ENCODE peak calls at places on chromosomes 4 and X, in five cellular contexts. B is HCT116; E is esophagus squamous epithelium; H is CD8-positive, alpha-beta memory T cell; T is IMR-90. I is an unnamed sample.
A peak's percentile ranks its signal among the peaks of the same experiment; 100 is the strongest.

GRCh38 chrX:14050704-14051103 is 21.0 kb upstream of the GEMIN8 start:
- DNase-seq in B (no peak), E (no peak), H (no peak), T (peak; percentile 10), I (no peak)

GRCh38 chrX:38175140-38175539 is 45.5 kb downstream of the SRPX start:
- DNase-seq in B (peak; percentile 24), E (no peak), H (no peak), T (peak; percentile 28), I (peak; percentile 24)

GRCh38 chr4:18202510-18202909 is 181.0 kb upstream of the LCORL start:
- DNase-seq in B (no peak), E (no peak), H (no peak), T (no peak), I (no peak)

GRCh38 chrX:42696551-42697129 is 81.3 kb downstream of the PPP1R2C start:
- DNase-seq in B (no peak), E (no peak), H (no peak), T (no peak), I (no peak)

GRCh38 chr4:124590480-124590879 is 122.1 kb downstream of the ANKRD50 start:
- DNase-seq in B (no peak), E (no peak), H (no peak), T (no peak), I (no peak)

GRCh38 chr4:55753856-55754255 is 65.7 kb upstream of the EXOC1L start:
- DNase-seq in B (no peak), E (no peak), H (no peak), T (no peak), I (no peak)

GRCh38 chr4:88761342-88761741 is 63.7 kb upstream of the NAP1L5 start:
- DNase-seq in B (no peak), E (no peak), H (no peak), T (no peak), I (no peak)

GRCh38 chrX:47151428-47151827 is 6.4 kb downstream of the RBM10 start:
- DNase-seq in B (no peak), E (no peak), H (no peak), T (no peak), I (no peak)

GRCh38 chr4:125317526-125317880 is 2.7 kb downstream of the FAT4 start:
- DNase-seq in B (no peak), E (no peak), H (no peak), T (peak; percentile 54), I (no peak)

GRCh38 chr4:129087516-129087915 is 5.8 kb downstream of the SCLT1 start:
- DNase-seq in B (no peak), E (no peak), H (no peak), T (no peak), I (no peak)

GRCh38 chrX:79079477-79079876 is 65.0 kb upstream of the GPR174 start:
- DNase-seq in B (no peak), E (no peak), H (no peak), T (no peak), I (no peak)

GRCh38 chr4:158176776-158177175 is 4.0 kb upstream of the GASK1B start:
- DNase-seq in B (no peak), E (no peak), H (no peak), T (no peak), I (no peak)

GRCh38 chr4:76253511-76253910 is 2.0 kb downstream of the FAM47E start:
- DNase-seq in B (no peak), E (no peak), H (no peak), T (no peak), I (no peak)

GRCh38 chrX:69323786-69324720 is 158.8 kb upstream of the PJA1 start:
- DNase-seq in B (no peak), E (no peak), H (no peak), T (no peak), I (peak; percentile 92)

GRCh38 chrX:15269618-15270521 is at the start of gene ASB9:
- DNase-seq in B (peak; percentile 39), E (no peak), H (no peak), T (peak; percentile 34), I (peak; percentile 81)

GRCh38 chr4:176031927-176032326 is 33.7 kb upstream of the WDR17 start:
- DNase-seq in B (no peak), E (no peak), H (no peak), T (no peak), I (no peak)

GRCh38 chr4:35689866-35690265 is 554.4 kb downstream of the ARAP2 start:
- DNase-seq in B (no peak), E (no peak), H (no peak), T (no peak), I (no peak)

GRCh38 chr4:66357316-66357715 is 687.0 kb upstream of the EPHA5 start:
- DNase-seq in B (no peak), E (no peak), H (no peak), T (peak; percentile 12), I (peak; percentile 7)

GRCh38 chrX:45760187-45760742 is 559.6 kb upstream of the DIPK2B start:
- DNase-seq in B (no peak), E (no peak), H (no peak), T (no peak), I (no peak)

GRCh38 chrX:39398973-39399268 is 597.7 kb downstream of the MID1IP1 start:
- DNase-seq in B (no peak), E (no peak), H (no peak), T (no peak), I (peak; percentile 13)

GRCh38 chr4:182310316-182310715 is 67.1 kb downstream of the TENM3 start:
- DNase-seq in B (no peak), E (no peak), H (no peak), T (peak; percentile 75), I (no peak)

GRCh38 chr4:31370866-31371465 is 650.8 kb downstream of the PCDH7 start:
- DNase-seq in B (peak; percentile 66), E (no peak), H (no peak), T (peak; percentile 28), I (peak; percentile 86)

GRCh38 chr4:120685756-120686278 is 236.7 kb downstream of the PRDM5 start:
- DNase-seq in B (no peak), E (no peak), H (no peak), T (no peak), I (no peak)

GRCh38 chrX:93468075-93468474 is 205.3 kb downstream of the NAP1L3 start:
- DNase-seq in B (no peak), E (no peak), H (no peak), T (no peak), I (no peak)

GRCh38 chr4:26362745-26363439 is 42.1 kb downstream of the RBPJ start:
- DNase-seq in B (no peak), E (no peak), H (no peak), T (peak; percentile 56), I (no peak)

GRCh38 chr4:183254162-183254561 is 65.9 kb downstream of the CLDN22 start:
- DNase-seq in B (no peak), E (no peak), H (no peak), T (no peak), I (no peak)

GRCh38 chr4:26372525-26373172 is 51.8 kb downstream of the RBPJ start:
- DNase-seq in B (no peak), E (no peak), H (peak; percentile 69), T (peak; percentile 77), I (peak; percentile 74)

GRCh38 chr4:175998782-175999181 is 66.9 kb upstream of the WDR17 start:
- DNase-seq in B (peak; percentile 47), E (no peak), H (no peak), T (no peak), I (no peak)

GRCh38 chr4:106409901-106410889 is 41.6 kb upstream of the GIMD1 start:
- DNase-seq in B (no peak), E (no peak), H (no peak), T (no peak), I (no peak)

GRCh38 chr4:7721984-7722551 is 217.6 kb downstream of the AFAP1 start:
- DNase-seq in B (no peak), E (no peak), H (no peak), T (no peak), I (no peak)

GRCh38 chr4:75980576-75980975 is 10.2 kb downstream of the SDAD1 start:
- DNase-seq in B (no peak), E (no peak), H (no peak), T (no peak), I (no peak)

GRCh38 chrX:77731821-77732419 is 54.1 kb downstream of the ATRX start:
- DNase-seq in B (no peak), E (no peak), H (no peak), T (no peak), I (no peak)

GRCh38 chrX:129823115-129823514 is 20.6 kb downstream of the ZDHHC9 start:
- DNase-seq in B (no peak), E (no peak), H (peak; percentile 70), T (peak; percentile 15), I (peak; percentile 60)

GRCh38 chr4:1207603-1208265 is 35.4 kb upstream of the SPON2 start:
- DNase-seq in B (no peak), E (no peak), H (no peak), T (peak; percentile 87), I (peak; percentile 85)
- H3K4me1 ChIP-seq in B (no peaks in the 10 kb centered on the region), E (peaks cover 99% of the 10 kb centered on the region), H (peaks cover 31% of the 10 kb centered on the region), T (peaks cover 43% of the 10 kb centered on the region), I (peaks cover 32% of the 10 kb centered on the region)

DNA sequence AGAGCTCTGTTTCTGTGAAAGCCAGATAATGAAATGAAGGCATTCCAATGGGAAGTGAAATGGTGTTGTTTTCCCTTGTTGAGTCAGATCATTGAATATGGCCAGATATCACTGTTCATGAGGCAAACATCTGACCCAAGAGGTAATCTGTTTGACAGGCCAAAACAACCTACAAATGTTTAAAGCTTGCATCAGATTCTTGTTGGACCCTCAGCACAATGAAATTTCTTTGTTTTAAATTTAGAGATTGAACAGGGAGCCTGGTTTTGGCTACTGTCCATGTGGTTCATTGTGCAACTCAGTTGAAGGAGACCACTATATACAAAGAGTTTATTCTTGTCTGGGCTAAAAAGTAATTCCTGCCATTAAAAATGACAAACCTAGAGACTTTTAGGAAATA is 159.1 kb downstream of the AFF2 start:
- DNase-seq in B (no peak), E (no peak), H (no peak), T (no peak), I (no peak)
- H3K36me3 ChIP-seq in B (no peaks in the 10 kb centered on the region), E (no peaks in the 10 kb centered on the region), H (no peaks in the 10 kb centered on the region), T (no peaks in the 10 kb centered on the region), I (no peaks in the 10 kb centered on the region)

DNA sequence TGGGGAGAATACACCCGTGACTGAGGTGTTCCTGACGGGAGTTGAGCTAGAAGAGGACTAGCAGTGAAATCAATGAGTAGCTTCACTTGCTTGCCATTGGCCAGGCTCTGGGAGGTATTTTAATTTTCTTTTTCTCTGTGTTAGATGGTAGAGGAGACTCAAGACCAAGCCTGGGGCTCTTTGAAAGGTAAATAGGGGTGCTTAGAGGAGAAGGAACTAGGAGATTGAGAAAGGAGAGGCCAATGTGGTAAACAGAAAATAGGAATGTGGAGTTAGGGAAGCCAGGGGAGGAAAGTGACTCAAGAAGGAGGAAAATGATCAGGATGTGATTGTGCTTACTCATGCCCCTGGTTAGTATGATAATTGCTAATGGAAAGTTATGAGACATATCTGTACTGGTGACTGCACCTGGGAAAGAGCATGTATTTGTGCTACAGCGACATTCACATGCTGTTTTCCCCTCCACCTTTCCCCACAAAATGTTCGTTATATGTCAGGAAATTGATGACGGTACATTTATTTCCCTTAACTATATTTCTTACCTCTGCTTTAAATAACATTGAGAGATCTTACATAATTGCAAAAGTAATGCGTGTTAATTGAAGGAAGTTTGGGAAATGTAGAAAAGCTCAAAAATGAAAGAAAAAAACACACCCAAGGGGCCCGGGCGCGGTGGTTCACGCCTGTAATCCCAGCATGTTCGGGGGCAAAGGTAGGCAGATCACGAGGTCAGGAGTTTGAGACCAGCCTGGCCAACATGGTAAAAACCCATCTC is 16.9 kb upstream of the LRBA start:
- DNase-seq in B (no peak), E (no peak), H (no peak), T (peak; percentile 71), I (no peak)
- H3K27ac ChIP-seq in B (no peak overlapping the region), E (no peak overlapping the region), H (peak overlapping the region; percentile 54), T (no peak overlapping the region), I (no peak overlapping the region)

GRCh38 chrX:70481424-70481823 is 36.8 kb downstream of the DLG3 start:
- DNase-seq in B (no peak), E (no peak), H (no peak), T (no peak), I (no peak)
- H3K4me1 ChIP-seq in B (peaks cover 72% of the 10 kb centered on the region), E (peaks cover 96% of the 10 kb centered on the region), H (no peaks in the 10 kb centered on the region), T (peaks cover 22% of the 10 kb centered on the region), I (peaks cover 32% of the 10 kb centered on the region)

I was measured in SJCRH30.